ENCODE peak calls at places on chromosomes 3 and 15, in four cellular contexts. One of them, this sample, is unnamed.

GRCh38 chr3:30551266-30551665 is 55.1 kb upstream of the TGFBR2 start:
- DNase-seq in activated CD4-positive, alpha-beta T cell treated with anti-CD3 and anti-CD28 coated beads, Interleukin-2, amount 50 U/mL, for 24 hours: no peak
- DNase-seq in heart right ventricle: no peak
- DNase-seq in activated CD8-positive, alpha-beta memory T cell treated with anti-CD3 and anti-CD28 coated beads, Interleukin-2, amount 50 U/mL, for 48 hours: no peak
- DNase-seq in this sample: no peak

GRCh38 chr3:134334901-134335280 is 39.4 kb downstream of the AMOTL2 start:
- DNase-seq in activated CD4-positive, alpha-beta T cell treated with anti-CD3 and anti-CD28 coated beads, Interleukin-2, amount 50 U/mL, for 24 hours: no peak
- DNase-seq in heart right ventricle: no peak
- DNase-seq in activated CD8-positive, alpha-beta memory T cell treated with anti-CD3 and anti-CD28 coated beads, Interleukin-2, amount 50 U/mL, for 48 hours: no peak
- DNase-seq in this sample: no peak

GRCh38 chr15:31341501-31342195 is 15.0 kb downstream of the KLF13 start:
- DNase-seq in activated CD4-positive, alpha-beta T cell treated with anti-CD3 and anti-CD28 coated beads, Interleukin-2, amount 50 U/mL, for 24 hours: no peak
- DNase-seq in heart right ventricle: no peak
- DNase-seq in activated CD8-positive, alpha-beta memory T cell treated with anti-CD3 and anti-CD28 coated beads, Interleukin-2, amount 50 U/mL, for 48 hours: no peak
- DNase-seq in this sample: no peak

GRCh38 chr3:168091961-168092360 is 3.8 kb downstream of the GOLIM4 start:
- DNase-seq in activated CD4-positive, alpha-beta T cell treated with anti-CD3 and anti-CD28 coated beads, Interleukin-2, amount 50 U/mL, for 24 hours: no peak
- DNase-seq in heart right ventricle: no peak
- DNase-seq in activated CD8-positive, alpha-beta memory T cell treated with anti-CD3 and anti-CD28 coated beads, Interleukin-2, amount 50 U/mL, for 48 hours: no peak
- DNase-seq in this sample: no peak

GRCh38 chr15:99123706-99124451 is 19.0 kb downstream of the SYNM start:
- DNase-seq in activated CD4-positive, alpha-beta T cell treated with anti-CD3 and anti-CD28 coated beads, Interleukin-2, amount 50 U/mL, for 24 hours: no peak
- DNase-seq in heart right ventricle: peak; percentile 86
- DNase-seq in activated CD8-positive, alpha-beta memory T cell treated with anti-CD3 and anti-CD28 coated beads, Interleukin-2, amount 50 U/mL, for 48 hours: no peak
- DNase-seq in this sample: no peak

GRCh38 chr15:39594056-39594763 is 13.3 kb downstream of the THBS1 start:
- DNase-seq in activated CD4-positive, alpha-beta T cell treated with anti-CD3 and anti-CD28 coated beads, Interleukin-2, amount 50 U/mL, for 24 hours: no peak
- DNase-seq in heart right ventricle: no peak
- DNase-seq in activated CD8-positive, alpha-beta memory T cell treated with anti-CD3 and anti-CD28 coated beads, Interleukin-2, amount 50 U/mL, for 48 hours: no peak
- DNase-seq in this sample: no peak

GRCh38 chr3:57043518-57043917 is 16.9 kb upstream of the SPATA12 start:
- DNase-seq in activated CD4-positive, alpha-beta T cell treated with anti-CD3 and anti-CD28 coated beads, Interleukin-2, amount 50 U/mL, for 24 hours: no peak
- DNase-seq in heart right ventricle: no peak
- DNase-seq in activated CD8-positive, alpha-beta memory T cell treated with anti-CD3 and anti-CD28 coated beads, Interleukin-2, amount 50 U/mL, for 48 hours: no peak
- DNase-seq in this sample: no peak

GRCh38 chr3:55516391-55517030 is 29.4 kb upstream of the WNT5A start:
- DNase-seq in activated CD4-positive, alpha-beta T cell treated with anti-CD3 and anti-CD28 coated beads, Interleukin-2, amount 50 U/mL, for 24 hours: no peak
- DNase-seq in heart right ventricle: no peak
- DNase-seq in activated CD8-positive, alpha-beta memory T cell treated with anti-CD3 and anti-CD28 coated beads, Interleukin-2, amount 50 U/mL, for 48 hours: no peak
- DNase-seq in this sample: no peak

GRCh38 chr3:46013316-46014094 is 13.8 kb downstream of the XCR1 start:
- DNase-seq in activated CD4-positive, alpha-beta T cell treated with anti-CD3 and anti-CD28 coated beads, Interleukin-2, amount 50 U/mL, for 24 hours: no peak
- DNase-seq in heart right ventricle: no peak
- DNase-seq in activated CD8-positive, alpha-beta memory T cell treated with anti-CD3 and anti-CD28 coated beads, Interleukin-2, amount 50 U/mL, for 48 hours: no peak
- DNase-seq in this sample: no peak

GRCh38 chr3:13502791-13503060 is 22.6 kb downstream of the HDAC11 start:
- DNase-seq in activated CD4-positive, alpha-beta T cell treated with anti-CD3 and anti-CD28 coated beads, Interleukin-2, amount 50 U/mL, for 24 hours: no peak
- DNase-seq in heart right ventricle: no peak
- DNase-seq in activated CD8-positive, alpha-beta memory T cell treated with anti-CD3 and anti-CD28 coated beads, Interleukin-2, amount 50 U/mL, for 48 hours: no peak
- DNase-seq in this sample: no peak

GRCh38 chr3:134362670-134363380 is 11.4 kb downstream of the AMOTL2 start:
- DNase-seq in activated CD4-positive, alpha-beta T cell treated with anti-CD3 and anti-CD28 coated beads, Interleukin-2, amount 50 U/mL, for 24 hours: no peak
- DNase-seq in heart right ventricle: no peak
- DNase-seq in activated CD8-positive, alpha-beta memory T cell treated with anti-CD3 and anti-CD28 coated beads, Interleukin-2, amount 50 U/mL, for 48 hours: peak; percentile 33
- DNase-seq in this sample: no peak